ENCODE peak calls at places on chromosome 12, in seven cellular contexts. B is transverse colon, Z is heart left ventricle, M is HCT116, X is K562, L is A549, W is IMR-90. S is an unnamed sample.

GRCh38 chr12:795305-795704 is 42.9 kb downstream of the WNK1 start:
- DNase-seq in W (no peak), Z (no peak), M (no peak), X (no peak), B (no peak), L (no peak), S (no peak)

GRCh38 chr12:109182041-109182839 is 65.9 kb downstream of the ACACB start:
- DNase-seq in L (no peak), M (no peak), X (no peak), B (no peak), Z (no peak), W (no peak), S (no peak)

GRCh38 chr12:103810108-103810507 is 30.9 kb downstream of the NT5DC3 start:
- DNase-seq in B (no peak), X (no peak), L (no peak), M (no peak), W (no peak), Z (no peak), S (no peak)

GRCh38 chr12:111636209-111636928 is 37.3 kb upstream of the ATXN2 start:
- DNase-seq in L (no peak), B (peak; percentile 23), W (peak; percentile 54), X (peak; percentile 81), M (no peak), Z (peak; percentile 66), S (peak; percentile 69)

GRCh38 chr12:85883763-85884162 is 9.7 kb downstream of the NTS start:
- DNase-seq in W (no peak), B (no peak), M (no peak), Z (no peak), X (no peak), L (no peak), S (no peak)

GRCh38 chr12:68844788-68845695 is 37.1 kb downstream of the MDM2 start:
- DNase-seq in Z (no peak), X (no peak), L (no peak), B (no peak), M (no peak), W (no peak), S (no peak)

GRCh38 chr12:42790761-42791151 is 201.2 kb upstream of the PRICKLE1 start:
- DNase-seq in Z (no peak), M (peak; percentile 61), X (peak; percentile 14), L (peak; percentile 53), B (peak; percentile 9), W (peak; percentile 83), S (no peak)

GRCh38 chr12:613996-614726 is 49.1 kb downstream of the NINJ2 start:
- DNase-seq in X (no peak), Z (no peak), M (no peak), W (no peak), B (peak; percentile 21), L (peak; percentile 76), S (no peak)

GRCh38 chr12:105922670-105923102 is 216.1 kb downstream of the NUAK1 start:
- DNase-seq in M (no peak), Z (no peak), X (no peak), L (peak; percentile 76), B (no peak), W (peak; percentile 91), S (no peak)

GRCh38 chr12:54479421-54479820 is 6.0 kb upstream of the GTSF1 start:
- DNase-seq in M (no peak), X (no peak), W (peak; percentile 69), B (no peak), L (no peak), Z (no peak), S (no peak)

GRCh38 chr12:128754275-128754674 is 69.5 kb downstream of the SLC15A4 start:
- DNase-seq in L (no peak), Z (no peak), X (no peak), M (no peak), W (no peak), B (no peak), S (no peak)

GRCh38 chr12:29534935-29535334 is 37.4 kb upstream of the OVCH1 start:
- DNase-seq in L (no peak), Z (no peak), M (no peak), W (peak; percentile 26), X (no peak), B (no peak), S (no peak)

GRCh38 chr12:62684586-62685295 is 218.1 kb downstream of the MON2 start:
- DNase-seq in L (no peak), B (peak; percentile 27), Z (peak; percentile 82), W (no peak), M (no peak), X (no peak), S (peak; percentile 61)

GRCh38 chr12:76108356-76108755 is 23.9 kb upstream of the NAP1L1 start:
- DNase-seq in Z (no peak), X (no peak), M (no peak), B (no peak), L (no peak), W (no peak), S (no peak)

GRCh38 chr12:124716208-124717141 is 147.2 kb downstream of the SCARB1 start:
- DNase-seq in W (no peak), M (no peak), B (no peak), Z (peak; percentile 23), L (no peak), X (no peak), S (no peak)

GRCh38 chr12:88985631-88986030 is 366.7 kb downstream of the DUSP6 start:
- DNase-seq in B (no peak), X (no peak), Z (no peak), L (no peak), W (peak; percentile 67), M (no peak), S (no peak)

GRCh38 chr12:54054442-54055332 is 1.1 kb downstream of the HOXC4 start:
- DNase-seq in X (no peak), M (no peak), Z (no peak), B (no peak), L (no peak), W (no peak), S (no peak)

GRCh38 chr12:53287741-53288216 is 7.6 kb upstream of the PFDN5 start:
- DNase-seq in Z (peak; percentile 83), M (no peak), L (peak; percentile 79), X (peak; percentile 67), B (peak; percentile 79), W (peak; percentile 61), S (peak; percentile 54)

GRCh38 chr12:85273411-85274075 is 6.5 kb upstream of the ALX1 start:
- DNase-seq in B (no peak), Z (no peak), X (no peak), W (no peak), L (no peak), M (no peak), S (no peak)

DNA sequence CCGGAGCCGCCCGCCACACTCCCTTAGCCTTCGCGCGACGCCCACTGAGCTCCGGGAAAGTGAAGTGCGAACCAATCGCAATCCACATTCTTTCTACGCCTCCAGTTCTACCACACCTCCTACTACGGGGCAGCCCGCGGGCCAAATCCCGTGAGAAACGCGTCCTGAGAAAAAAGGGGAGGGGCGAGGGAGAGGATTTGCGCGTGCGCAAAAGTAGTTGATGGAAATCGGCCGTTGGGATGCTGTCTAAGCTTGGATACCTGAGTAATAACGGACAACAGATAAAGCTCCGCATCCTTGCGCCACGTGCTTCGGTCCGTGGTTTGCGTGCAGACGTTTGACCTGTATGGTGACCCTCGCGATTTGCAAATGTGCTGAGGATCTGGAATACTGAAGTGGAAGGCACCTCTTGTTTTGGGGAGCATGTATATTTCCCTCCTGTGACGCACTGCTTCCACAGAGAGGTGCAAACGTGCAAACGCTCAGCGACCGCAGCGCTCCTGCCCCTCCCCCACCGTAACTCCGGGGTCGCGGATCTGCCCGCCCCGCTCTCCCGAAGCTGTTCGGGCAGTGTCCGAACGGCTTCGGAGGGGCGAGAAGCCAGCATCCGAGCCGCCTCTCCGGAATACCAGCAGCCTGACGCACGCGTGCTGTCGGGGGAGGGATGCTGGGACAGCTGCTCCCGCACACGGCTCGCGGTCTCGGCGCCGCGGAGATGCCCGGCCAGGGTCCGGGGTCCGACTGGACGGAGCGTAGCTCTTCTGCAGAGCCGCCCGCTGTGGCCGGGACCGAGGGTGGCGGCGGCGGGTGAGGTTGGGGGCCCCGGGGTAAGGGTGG is at the start of the genes FAM216A and GPN3:
- DNase-seq in X (peak; percentile 95), W (peak; percentile 98), B (peak; percentile 97), M (peak; percentile 98), L (peak; percentile 99), Z (peak; percentile 98), S (peak; percentile 96)
- TF ChIP-seq CTCF in X (no peak), W (no peak), B (no peak), M (no peak), L (no peak), Z (no peak), S (peak; percentile 10)

GRCh38 chr12:47828008-47828966 is 8.6 kb upstream of the HDAC7 start:
- DNase-seq in W (no peak), Z (peak; percentile 74), L (no peak), B (no peak), X (no peak), M (no peak), S (no peak)
- H3K4me1 ChIP-seq in W (peaks cover 14% of the 10 kb centered on the region), Z (peaks cover 11% of the 10 kb centered on the region), L (peaks cover 47% of the 10 kb centered on the region), B (peaks cover 28% of the 10 kb centered on the region), X (peaks cover 41% of the 10 kb centered on the region), M (peaks cover 30% of the 10 kb centered on the region), S (peaks cover 27% of the 10 kb centered on the region)

GRCh38 chr12:121626853-121627623 is 708 bp downstream of the ORAI1 start:
- DNase-seq in M (no peak), X (peak; percentile 57), Z (peak; percentile 57), L (peak; percentile 75), B (peak; percentile 63), W (peak; percentile 61), S (peak; percentile 62)
- TF ChIP-seq POLR2A in M (no peak), X (peak; percentile 60), Z (no peak), L (no peak), B (no peak), W (no peak), S (no peak)

GRCh38 chr12:23887055-23887835 is 62.2 kb downstream of the SOX5 start:
- DNase-seq in W (no peak), Z (no peak), B (no peak), L (no peak), X (peak; percentile 39), M (no peak), S (no peak)
- TF ChIP-seq CTCF in W (no peak), Z (no peak), B (no peak), L (no peak), X (no peak), M (no peak), S (no peak)

S was measured in breast epithelium.